ENCODE peak calls at places on chromosomes 1 and 21, in four cellular contexts. O, M, P and J are unnamed samples.

GRCh38 chr1:19390166-19390850 is 78.2 kb downstream of the SLC66A1 start:
- DNase-seq in O (no peak), P (no peak), M (no peak), J (no peak)

GRCh38 chr21:44267655-44268142 is 6.0 kb upstream of the DNMT3L start:
- DNase-seq in M (no peak), O (no peak), P (no peak), J (no peak)

GRCh38 chr1:153881764-153882163 is 41.0 kb downstream of the GATAD2B start:
- DNase-seq in P (no peak), O (peak; percentile 34), M (no peak), J (no peak)

GRCh38 chr1:29849038-29849750 is 612.9 kb downstream of the PTPRU start:
- DNase-seq in P (no peak), O (peak; percentile 5), M (no peak), J (no peak)

GRCh38 chr1:34761776-34762307 is 2.3 kb downstream of the GJB4 start:
- DNase-seq in M (no peak), O (no peak), P (no peak), J (no peak)

GRCh38 chr1:160124709-160125478 is 9.3 kb downstream of the ATP1A2 start:
- DNase-seq in M (no peak), P (no peak), O (peak; percentile 22), J (no peak)

GRCh38 chr1:65178235-65178634 is 30.2 kb downstream of the AK4 start:
- DNase-seq in O (no peak), M (no peak), P (no peak), J (no peak)

GRCh38 chr21:33931799-33932390 is 16.3 kb upstream of the ATP5PO start:
- DNase-seq in M (no peak), P (no peak), O (no peak), J (no peak)

GRCh38 chr1:201703646-201704438 is 125.1 kb upstream of the IPO9 start:
- DNase-seq in O (peak; percentile 60), M (peak; percentile 73), P (no peak), J (peak; percentile 38)

GRCh38 chr21:27536319-27536718 is 569.4 kb upstream of the ADAMTS5 start:
- DNase-seq in O (no peak), P (no peak), M (no peak), J (no peak)

GRCh38 chr1:6822530-6823359 is 37.5 kb downstream of the CAMTA1 start:
- DNase-seq in P (no peak), M (no peak), O (no peak), J (no peak)

GRCh38 chr21:35658242-35658641 is 402.1 kb downstream of the SETD4 start:
- DNase-seq in M (no peak), P (no peak), O (peak; percentile 70), J (no peak)

GRCh38 chr1:59738152-59738551 is 76.6 kb upstream of the HOOK1 start:
- DNase-seq in O (no peak), M (no peak), P (no peak), J (no peak)

GRCh38 chr21:42862774-42863503 is 16.4 kb downstream of the WDR4 start:
- DNase-seq in O (no peak), P (no peak), M (no peak), J (no peak)

GRCh38 chr1:92105546-92106081 is 25.5 kb downstream of the BTBD8 start:
- DNase-seq in M (no peak), O (no peak), P (no peak), J (no peak)

GRCh38 chr1:117171900-117172501 is 38.7 kb downstream of the VTCN1 start:
- DNase-seq in P (no peak), O (peak; percentile 77), M (no peak), J (no peak)
- TF ChIP-seq CTCF in P (no peak), O (no peak), M (no peak), J (no peak)

DNA sequence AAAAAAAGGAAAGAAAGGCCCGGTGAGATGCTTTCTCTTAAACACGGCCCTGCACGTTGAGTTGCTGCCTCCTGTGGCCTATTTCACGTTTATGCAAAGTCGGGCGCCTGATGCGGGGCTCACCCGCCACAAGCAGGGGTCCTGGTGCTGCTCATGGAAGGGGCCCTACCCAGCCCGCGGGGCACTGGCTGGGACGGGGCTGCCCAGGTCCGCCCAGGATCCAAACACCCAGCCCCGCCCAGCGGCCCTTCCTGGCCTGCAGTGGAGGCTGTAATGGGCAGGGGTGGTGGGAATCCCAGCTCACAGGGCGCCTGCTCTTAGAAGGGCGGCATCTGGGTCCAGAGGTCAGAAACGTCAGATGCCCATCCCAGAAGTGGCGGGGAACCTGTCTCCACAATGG is 1.6 kb downstream of the COL6A2 start:
- DNase-seq in O (no peak), M (peak; percentile 47), P (peak; percentile 22), J (peak; percentile 13)
- TF ChIP-seq CTCF in O (peak; percentile 27), M (no peak), P (no peak), J (no peak)

GRCh38 chr1:156195853-156196252 is 1.9 kb downstream of the SLC25A44 start:
- DNase-seq in O (no peak), P (no peak), M (no peak), J (no peak)

GRCh38 chr1:156191292-156191954 is 2.5 kb upstream of the SLC25A44 start:
- DNase-seq in M (no peak), P (no peak), O (no peak), J (no peak)

GRCh38 chr1:156194300-156194652 is 372 bp downstream of the SLC25A44 start:
- DNase-seq in O (peak; percentile 20), P (no peak), M (no peak), J (no peak)

GRCh38 chr1:156193488-156194299 is at the start of gene SLC25A44:
- DNase-seq in M (peak; percentile 96), P (peak; percentile 85), O (peak; percentile 98), J (peak; percentile 93)

GRCh38 chr1:156193208-156193487 is 756 bp upstream of the SLC25A44 start:
- DNase-seq in O (no peak), P (no peak), M (no peak), J (no peak)
- TF ChIP-seq CTCF in O (no peak), P (no peak), M (no peak), J (no peak)

GRCh38 chr1:53291574-53291973 is 36.3 kb downstream of the LRP8 start:
- DNase-seq in O (peak; percentile 7), M (no peak), P (no peak), J (no peak)
- TF ChIP-seq CTCF in O (peak; percentile 27), M (no peak), P (no peak), J (no peak)

GRCh38 chr1:215794151-215794550 is 227.0 kb downstream of the KCTD3 start:
- DNase-seq in P (no peak), O (no peak), M (no peak), J (no peak)

GRCh38 chr1:215797859-215798258 is 230.8 kb downstream of the KCTD3 start:
- DNase-seq in M (no peak), P (no peak), O (no peak), J (no peak)

GRCh38 chr1:215789981-215790380 is 222.9 kb downstream of the KCTD3 start:
- DNase-seq in O (no peak), M (no peak), P (no peak), J (no peak)

DNA sequence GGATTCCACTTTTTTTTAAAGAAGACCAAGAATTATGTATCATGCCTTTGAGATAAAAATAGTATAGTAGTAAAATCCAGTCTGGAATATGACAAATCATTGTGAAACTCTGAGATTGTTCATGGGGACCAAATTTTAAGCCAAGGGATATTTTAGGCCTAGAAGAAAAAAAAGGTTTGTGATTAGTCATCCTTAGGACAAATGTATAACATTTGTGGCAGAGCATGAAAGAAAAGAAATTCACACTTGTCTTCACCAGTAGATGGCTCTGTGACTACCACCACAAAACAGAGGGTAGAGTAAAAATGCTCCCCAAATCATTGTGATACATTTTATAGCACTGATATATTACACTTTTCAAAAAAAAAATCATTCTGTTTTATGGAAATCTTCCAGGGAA is 226.1 kb downstream of the KCTD3 start:
- DNase-seq in P (no peak), O (peak; percentile 2), M (no peak), J (no peak)
- TF ChIP-seq CTCF in P (no peak), O (peak; percentile 50), M (no peak), J (no peak)